ENCODE peak calls at places on chromosomes 5 and 9, in nine cellular contexts. One of them, this sample, is unnamed.

GRCh38 chr5:115977988-115978387 is 15.7 kb downstream of the LVRN start:
- DNase-seq in AG04450: peak; percentile 65
- DNase-seq in cardiac muscle cell: no peak
- DNase-seq in coronary artery: no peak
- DNase-seq in PC-3: peak; percentile 53
- DNase-seq in body of pancreas: no peak
- DNase-seq in endodermal cell: no peak
- DNase-seq in left lung: no peak
- DNase-seq in esophagus squamous epithelium: no peak
- DNase-seq in this sample: no peak

GRCh38 chr5:63960646-63961045 is 1.6 kb downstream of the HTR1A start:
- DNase-seq in AG04450: no peak
- DNase-seq in cardiac muscle cell: no peak
- DNase-seq in coronary artery: no peak
- DNase-seq in PC-3: no peak
- DNase-seq in body of pancreas: no peak
- DNase-seq in endodermal cell: no peak
- DNase-seq in left lung: no peak
- DNase-seq in esophagus squamous epithelium: no peak
- DNase-seq in this sample: no peak

GRCh38 chr9:19124430-19124793 is 2.9 kb downstream of the PLIN2 start:
- DNase-seq in AG04450: no peak
- DNase-seq in cardiac muscle cell: no peak
- DNase-seq in coronary artery: no peak
- DNase-seq in PC-3: no peak
- DNase-seq in body of pancreas: no peak
- DNase-seq in endodermal cell: no peak
- DNase-seq in left lung: no peak
- DNase-seq in esophagus squamous epithelium: no peak
- DNase-seq in this sample: no peak

GRCh38 chr5:5537426-5537825 is 114.9 kb downstream of the ICE1 start:
- DNase-seq in AG04450: no peak
- DNase-seq in cardiac muscle cell: no peak
- DNase-seq in coronary artery: no peak
- DNase-seq in PC-3: no peak
- DNase-seq in body of pancreas: no peak
- DNase-seq in endodermal cell: no peak
- DNase-seq in left lung: no peak
- DNase-seq in esophagus squamous epithelium: no peak
- DNase-seq in this sample: no peak

GRCh38 chr5:109455598-109456096 is 45.9 kb upstream of the PJA2 start:
- DNase-seq in AG04450: peak; percentile 73
- DNase-seq in cardiac muscle cell: peak; percentile 26
- DNase-seq in coronary artery: no peak
- DNase-seq in PC-3: peak; percentile 83
- DNase-seq in body of pancreas: no peak
- DNase-seq in endodermal cell: no peak
- DNase-seq in left lung: peak; percentile 48
- DNase-seq in esophagus squamous epithelium: peak; percentile 1
- DNase-seq in this sample: no peak

GRCh38 chr5:106584268-106584667 is 1086.5 kb downstream of the EFNA5 start:
- DNase-seq in AG04450: no peak
- DNase-seq in cardiac muscle cell: no peak
- DNase-seq in coronary artery: no peak
- DNase-seq in PC-3: no peak
- DNase-seq in body of pancreas: no peak
- DNase-seq in endodermal cell: peak; percentile 56
- DNase-seq in left lung: no peak
- DNase-seq in esophagus squamous epithelium: no peak
- DNase-seq in this sample: no peak

GRCh38 chr5:163569284-163569683 is 63.9 kb downstream of the MAT2B start:
- DNase-seq in AG04450: no peak
- DNase-seq in cardiac muscle cell: no peak
- DNase-seq in coronary artery: no peak
- DNase-seq in PC-3: peak; percentile 39
- DNase-seq in body of pancreas: no peak
- DNase-seq in endodermal cell: no peak
- DNase-seq in left lung: no peak
- DNase-seq in esophagus squamous epithelium: no peak
- DNase-seq in this sample: no peak

GRCh38 chr5:161696992-161697391 is 11.5 kb downstream of the GABRA6 start:
- DNase-seq in AG04450: no peak
- DNase-seq in cardiac muscle cell: peak; percentile 10
- DNase-seq in coronary artery: no peak
- DNase-seq in PC-3: no peak
- DNase-seq in body of pancreas: no peak
- DNase-seq in endodermal cell: no peak
- DNase-seq in left lung: no peak
- DNase-seq in esophagus squamous epithelium: no peak
- DNase-seq in this sample: no peak

GRCh38 chr9:126276056-126276728 is 50.4 kb upstream of the MVB12B start:
- DNase-seq in AG04450: no peak
- DNase-seq in cardiac muscle cell: no peak
- DNase-seq in coronary artery: no peak
- DNase-seq in PC-3: no peak
- DNase-seq in body of pancreas: no peak
- DNase-seq in endodermal cell: no peak
- DNase-seq in left lung: no peak
- DNase-seq in esophagus squamous epithelium: no peak
- DNase-seq in this sample: no peak

GRCh38 chr5:33649801-33650482 is 209.2 kb downstream of the TARS1 start:
- DNase-seq in AG04450: peak; percentile 55
- DNase-seq in cardiac muscle cell: no peak
- DNase-seq in coronary artery: no peak
- DNase-seq in PC-3: peak; percentile 87
- DNase-seq in body of pancreas: no peak
- DNase-seq in endodermal cell: no peak
- DNase-seq in left lung: no peak
- DNase-seq in esophagus squamous epithelium: no peak
- DNase-seq in this sample: no peak

GRCh38 chr5:103057208-103058130 is 62.5 kb downstream of the GIN1 start:
- DNase-seq in AG04450: no peak
- DNase-seq in cardiac muscle cell: no peak
- DNase-seq in coronary artery: no peak
- DNase-seq in PC-3: peak; percentile 87
- DNase-seq in body of pancreas: no peak
- DNase-seq in endodermal cell: peak; percentile 49
- DNase-seq in left lung: no peak
- DNase-seq in esophagus squamous epithelium: no peak
- DNase-seq in this sample: no peak

GRCh38 chr9:90870646-90871326 is 69.2 kb downstream of the SYK start:
- DNase-seq in AG04450: no peak
- DNase-seq in cardiac muscle cell: peak; percentile 51
- DNase-seq in coronary artery: no peak
- DNase-seq in PC-3: peak; percentile 59
- DNase-seq in body of pancreas: peak; percentile 46
- DNase-seq in endodermal cell: peak; percentile 59
- DNase-seq in left lung: no peak
- DNase-seq in esophagus squamous epithelium: no peak
- DNase-seq in this sample: no peak

GRCh38 chr9:99436636-99437035 is 214.6 kb downstream of the SEC61B start:
- DNase-seq in AG04450: no peak
- DNase-seq in cardiac muscle cell: no peak
- DNase-seq in coronary artery: no peak
- DNase-seq in PC-3: no peak
- DNase-seq in body of pancreas: no peak
- DNase-seq in endodermal cell: no peak
- DNase-seq in left lung: no peak
- DNase-seq in esophagus squamous epithelium: no peak
- DNase-seq in this sample: no peak

GRCh38 chr9:122904466-122904822 is 715 bp downstream of the RC3H2 start:
- DNase-seq in AG04450: no peak
- DNase-seq in cardiac muscle cell: peak; percentile 64
- DNase-seq in coronary artery: no peak
- DNase-seq in PC-3: peak; percentile 18
- DNase-seq in body of pancreas: no peak
- DNase-seq in endodermal cell: peak; percentile 86
- DNase-seq in left lung: peak; percentile 46
- DNase-seq in esophagus squamous epithelium: no peak
- DNase-seq in this sample: peak; percentile 55

GRCh38 chr9:107819772-107820171 is 330.2 kb upstream of the KLF4 start:
- DNase-seq in AG04450: no peak
- DNase-seq in cardiac muscle cell: peak; percentile 11
- DNase-seq in coronary artery: no peak
- DNase-seq in PC-3: no peak
- DNase-seq in body of pancreas: no peak
- DNase-seq in endodermal cell: peak; percentile 72
- DNase-seq in left lung: peak; percentile 52
- DNase-seq in esophagus squamous epithelium: no peak
- DNase-seq in this sample: peak; percentile 66

GRCh38 chr5:79509244-79509880 is 4.6 kb downstream of the HOMER1 start:
- DNase-seq in AG04450: no peak
- DNase-seq in cardiac muscle cell: no peak
- DNase-seq in coronary artery: no peak
- DNase-seq in PC-3: no peak
- DNase-seq in body of pancreas: no peak
- DNase-seq in endodermal cell: no peak
- DNase-seq in left lung: no peak
- DNase-seq in esophagus squamous epithelium: no peak
- DNase-seq in this sample: no peak

GRCh38 chr9:129858167-129858962 is 23.1 kb downstream of the USP20 start:
- DNase-seq in AG04450: no peak
- DNase-seq in cardiac muscle cell: no peak
- DNase-seq in coronary artery: no peak
- DNase-seq in PC-3: no peak
- DNase-seq in body of pancreas: no peak
- DNase-seq in endodermal cell: no peak
- DNase-seq in left lung: no peak
- DNase-seq in esophagus squamous epithelium: no peak
- DNase-seq in this sample: no peak

GRCh38 chr5:142863856-142864255 is 93.7 kb downstream of the ARHGAP26 start:
- DNase-seq in AG04450: no peak
- DNase-seq in cardiac muscle cell: no peak
- DNase-seq in coronary artery: no peak
- DNase-seq in PC-3: no peak
- DNase-seq in body of pancreas: no peak
- DNase-seq in endodermal cell: peak; percentile 87
- DNase-seq in left lung: no peak
- DNase-seq in esophagus squamous epithelium: no peak
- DNase-seq in this sample: no peak

GRCh38 chr9:112361602-112362001 is 18.3 kb upstream of the HSDL2 start:
- DNase-seq in AG04450: no peak
- DNase-seq in cardiac muscle cell: peak; percentile 52
- DNase-seq in coronary artery: no peak
- DNase-seq in PC-3: peak; percentile 65
- DNase-seq in body of pancreas: no peak
- DNase-seq in endodermal cell: no peak
- DNase-seq in left lung: no peak
- DNase-seq in esophagus squamous epithelium: no peak
- DNase-seq in this sample: no peak
- TF ChIP-seq CTCF in AG04450: peak; percentile 44
- TF ChIP-seq CTCF in cardiac muscle cell: peak; percentile 28
- TF ChIP-seq CTCF in coronary artery: peak; percentile 47
- TF ChIP-seq CTCF in PC-3: peak; percentile 62
- TF ChIP-seq CTCF in body of pancreas: peak; percentile 54
- TF ChIP-seq CTCF in endodermal cell: peak; percentile 79
- TF ChIP-seq CTCF in left lung: peak; percentile 47
- TF ChIP-seq CTCF in esophagus squamous epithelium: peak; percentile 71
- TF ChIP-seq CTCF in this sample: peak; percentile 58

GRCh38 chr5:159273923-159274322 is 10.8 kb downstream of the UBLCP1 start:
- DNase-seq in AG04450: no peak
- DNase-seq in cardiac muscle cell: no peak
- DNase-seq in coronary artery: no peak
- DNase-seq in PC-3: no peak
- DNase-seq in body of pancreas: no peak
- DNase-seq in endodermal cell: no peak
- DNase-seq in left lung: no peak
- DNase-seq in esophagus squamous epithelium: no peak
- DNase-seq in this sample: no peak
- H3K27ac ChIP-seq in AG04450: no peak overlapping the region
- H3K27ac ChIP-seq in cardiac muscle cell: no peak overlapping the region
- H3K27ac ChIP-seq in coronary artery: no peak overlapping the region
- H3K27ac ChIP-seq in PC-3: no peak overlapping the region
- H3K27ac ChIP-seq in body of pancreas: no peak overlapping the region
- H3K27ac ChIP-seq in endodermal cell: no peak overlapping the region
- H3K27ac ChIP-seq in left lung: no peak overlapping the region
- H3K27ac ChIP-seq in esophagus squamous epithelium: peak overlapping the region; percentile 60
- H3K27ac ChIP-seq in this sample: no peak overlapping the region

DNA sequence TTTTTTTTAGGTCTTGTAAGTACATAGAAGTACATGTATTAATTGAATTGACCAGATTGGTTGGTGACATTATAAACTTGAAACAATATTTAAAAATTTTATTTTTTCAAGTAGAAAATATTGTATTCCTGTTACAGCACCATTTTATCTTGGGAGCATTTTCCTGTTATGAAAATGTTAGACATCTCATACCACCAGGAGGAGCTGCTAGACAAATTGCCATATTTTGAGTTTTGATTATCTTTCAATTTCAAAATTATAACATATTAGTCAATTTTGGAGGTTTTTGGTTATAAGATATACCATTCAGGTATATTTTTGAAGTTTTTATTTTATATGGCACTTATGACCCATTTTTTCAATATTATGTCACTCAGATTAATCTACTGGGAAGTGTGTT is 84.4 kb downstream of the CNTLN start:
- DNase-seq in AG04450: no peak
- DNase-seq in cardiac muscle cell: no peak
- DNase-seq in coronary artery: no peak
- DNase-seq in PC-3: peak; percentile 8
- DNase-seq in body of pancreas: no peak
- DNase-seq in endodermal cell: no peak
- DNase-seq in left lung: no peak
- DNase-seq in esophagus squamous epithelium: no peak
- DNase-seq in this sample: no peak
- TF ChIP-seq CTCF in AG04450: peak; percentile 47
- TF ChIP-seq CTCF in cardiac muscle cell: peak; percentile 49
- TF ChIP-seq CTCF in coronary artery: no peak
- TF ChIP-seq CTCF in PC-3: peak; percentile 54
- TF ChIP-seq CTCF in body of pancreas: no peak
- TF ChIP-seq CTCF in endodermal cell: peak; percentile 43
- TF ChIP-seq CTCF in left lung: peak; percentile 13
- TF ChIP-seq CTCF in esophagus squamous epithelium: peak; percentile 38
- TF ChIP-seq CTCF in this sample: no peak

GRCh38 chr9:134641989-134642384 is 384 bp downstream of the COL5A1 start:
- DNase-seq in AG04450: no peak
- DNase-seq in cardiac muscle cell: peak; percentile 42
- DNase-seq in coronary artery: no peak
- DNase-seq in PC-3: no peak
- DNase-seq in body of pancreas: no peak
- DNase-seq in endodermal cell: no peak
- DNase-seq in left lung: no peak
- DNase-seq in esophagus squamous epithelium: no peak
- DNase-seq in this sample: no peak

GRCh38 chr9:134639994-134640393 is 1.6 kb upstream of the COL5A1 start:
- DNase-seq in AG04450: no peak
- DNase-seq in cardiac muscle cell: no peak
- DNase-seq in coronary artery: no peak
- DNase-seq in PC-3: no peak
- DNase-seq in body of pancreas: no peak
- DNase-seq in endodermal cell: peak; percentile 65
- DNase-seq in left lung: no peak
- DNase-seq in esophagus squamous epithelium: no peak
- DNase-seq in this sample: no peak

GRCh38 chr9:134642385-134643181 is 980 bp downstream of the COL5A1 start:
- DNase-seq in AG04450: peak; percentile 65
- DNase-seq in cardiac muscle cell: peak; percentile 58
- DNase-seq in coronary artery: peak; percentile 85
- DNase-seq in PC-3: peak; percentile 18
- DNase-seq in body of pancreas: peak; percentile 26
- DNase-seq in endodermal cell: peak; percentile 87
- DNase-seq in left lung: peak; percentile 55
- DNase-seq in esophagus squamous epithelium: no peak
- DNase-seq in this sample: no peak

GRCh38 chr9:134641173-134641985 is at the start of gene COL5A1:
- DNase-seq in AG04450: peak; percentile 74
- DNase-seq in cardiac muscle cell: peak; percentile 95
- DNase-seq in coronary artery: peak; percentile 95
- DNase-seq in PC-3: peak; percentile 81
- DNase-seq in body of pancreas: peak; percentile 71
- DNase-seq in endodermal cell: peak; percentile 97
- DNase-seq in left lung: peak; percentile 89
- DNase-seq in esophagus squamous epithelium: no peak
- DNase-seq in this sample: peak; percentile 85

GRCh38 chr9:134640491-134641172 is 971 bp upstream of the COL5A1 start:
- DNase-seq in AG04450: no peak
- DNase-seq in cardiac muscle cell: no peak
- DNase-seq in coronary artery: no peak
- DNase-seq in PC-3: no peak
- DNase-seq in body of pancreas: no peak
- DNase-seq in endodermal cell: peak; percentile 86
- DNase-seq in left lung: no peak
- DNase-seq in esophagus squamous epithelium: no peak
- DNase-seq in this sample: no peak
- H3K27ac ChIP-seq in AG04450: peak overlapping the region; percentile 80
- H3K27ac ChIP-seq in cardiac muscle cell: peak overlapping the region; percentile 79
- H3K27ac ChIP-seq in coronary artery: peak overlapping the region; percentile 94
- H3K27ac ChIP-seq in PC-3: no peak overlapping the region
- H3K27ac ChIP-seq in body of pancreas: no peak overlapping the region
- H3K27ac ChIP-seq in endodermal cell: peak overlapping the region; percentile 52
- H3K27ac ChIP-seq in left lung: peak overlapping the region; percentile 85
- H3K27ac ChIP-seq in esophagus squamous epithelium: peak overlapping the region; percentile 76
- H3K27ac ChIP-seq in this sample: peak overlapping the region; percentile 67